ENCODE peak calls at places on chromosomes 3 and 15, in four cellular contexts. T is spleen, I is uterus, W is neuronal stem cell. G is an unnamed sample. For H3K4me1, the result is how much of the 10 kb centered on the place peaks cover.

GRCh38 chr3:33918357-33918756 is 119.9 kb downstream of the PDCD6IP start:
- DNase-seq in T (no peak), W (no peak), I (no peak), G (no peak)

GRCh38 chr3:161489390-161489789 is 7.2 kb upstream of the OTOL1 start:
- DNase-seq in T (no peak), I (no peak), W (no peak), G (no peak)

GRCh38 chr3:10763248-10763620 is 52.8 kb upstream of the SLC6A11 start:
- DNase-seq in T (no peak), W (no peak), I (no peak), G (no peak)

GRCh38 chr3:156630773-156631093 is 43.7 kb upstream of the TIPARP start:
- DNase-seq in I (no peak), T (no peak), W (peak), G (no peak)

GRCh38 chr3:186099178-186099577 is 9.7 kb downstream of the ETV5 start:
- DNase-seq in W (no peak), I (peak), T (no peak), G (no peak)

GRCh38 chr15:94305133-94305532 is 73.8 kb downstream of the MCTP2 start:
- DNase-seq in I (no peak), W (no peak), T (no peak), G (no peak)

GRCh38 chr3:156749244-156749643 is 74.9 kb downstream of the TIPARP start:
- DNase-seq in I (no peak), T (no peak), W (no peak), G (no peak)

GRCh38 chr3:105157766-105158085 is 209.0 kb upstream of the ALCAM start:
- DNase-seq in W (no peak), T (no peak), I (no peak), G (no peak)

GRCh38 chr3:39234705-39235104 is 42.3 kb upstream of the XIRP1 start:
- DNase-seq in I (no peak), T (no peak), W (no peak), G (peak)

GRCh38 chr3:138409171-138409570 is 25.2 kb upstream of the ESYT3 start:
- DNase-seq in T (no peak), W (no peak), I (no peak), G (no peak)

GRCh38 chr3:157502916-157503620 is at the start of gene VEPH1:
- DNase-seq in W (peak), I (no peak), T (no peak), G (no peak)

GRCh38 chr3:151091685-151092352 is 6.4 kb downstream of the MED12L start:
- DNase-seq in W (no peak), T (no peak), I (no peak), G (no peak)

GRCh38 chr3:157574580-157574979 is 71.4 kb upstream of the VEPH1 start:
- DNase-seq in W (no peak), T (no peak), I (no peak), G (no peak)

GRCh38 chr3:195237981-195238625 is 32.9 kb downstream of the XXYLT1 start:
- DNase-seq in I (peak), W (no peak), T (peak), G (no peak)

GRCh38 chr3:169764164-169764452 is 752 bp downstream of the TERC start:
- DNase-seq in W (no peak), T (no peak), I (no peak), G (no peak)

GRCh38 chr15:66017009-66017408 is 147.7 kb downstream of the RAB11A start:
- DNase-seq in W (no peak), I (no peak), T (no peak), G (no peak)

GRCh38 chr15:61654004-61654740 is 406.1 kb downstream of the VPS13C start:
- DNase-seq in T (no peak), I (no peak), W (no peak), G (no peak)

GRCh38 chr15:35305031-35305555 is 220.0 kb upstream of the NANOGP8 start:
- DNase-seq in I (no peak), T (no peak), W (no peak), G (no peak)

GRCh38 chr15:58409861-58410260 is 21.9 kb upstream of the LIPC start:
- DNase-seq in I (no peak), W (no peak), T (no peak), G (no peak)

GRCh38 chr3:53016236-53016635 is 29.6 kb downstream of the SFMBT1 start:
- DNase-seq in W (no peak), I (no peak), T (no peak), G (no peak)

GRCh38 chr3:13698498-13698897 is 149.6 kb downstream of the FBLN2 start:
- DNase-seq in T (no peak), W (peak), I (no peak), G (no peak)

GRCh38 chr15:77580991-77581682 is 51.6 kb downstream of the LINGO1 start:
- DNase-seq in W (no peak), T (no peak), I (no peak), G (no peak)

GRCh38 chr15:23565395-23566069 is at the start of gene MKRN3:
- DNase-seq in I (no peak), T (no peak), W (peak), G (peak)

GRCh38 chr3:71201939-71202338 is 381.6 kb downstream of the FOXP1 start:
- DNase-seq in T (no peak), I (peak), W (no peak), G (no peak)

GRCh38 chr15:72166716-72167417 is 30.7 kb downstream of the GRAMD2A start:
- DNase-seq in I (no peak), W (no peak), T (peak), G (no peak)

GRCh38 chr3:38590521-38590920 is 59.0 kb downstream of the SCN5A start:
- DNase-seq in T (no peak), I (no peak), W (no peak), G (no peak)

GRCh38 chr15:100891316-100892012 is 11.8 kb downstream of the ALDH1A3 start:
- DNase-seq in T (peak), I (peak), W (peak), G (no peak)

GRCh38 chr15:98526094-98526493 is 122.2 kb upstream of the IGF1R start:
- DNase-seq in W (no peak), T (no peak), I (no peak), G (no peak)

GRCh38 chr15:31517711-31518110 is 191.1 kb downstream of the KLF13 start:
- DNase-seq in I (no peak), W (no peak), T (no peak), G (no peak)

GRCh38 chr3:165192610-165193192 is 3.5 kb downstream of the SLITRK3 start:
- DNase-seq in I (peak), T (no peak), W (peak), G (no peak)

GRCh38 chr3:195139876-195140240 is 131.1 kb downstream of the XXYLT1 start:
- DNase-seq in T (no peak), W (no peak), I (no peak), G (no peak)

DNA sequence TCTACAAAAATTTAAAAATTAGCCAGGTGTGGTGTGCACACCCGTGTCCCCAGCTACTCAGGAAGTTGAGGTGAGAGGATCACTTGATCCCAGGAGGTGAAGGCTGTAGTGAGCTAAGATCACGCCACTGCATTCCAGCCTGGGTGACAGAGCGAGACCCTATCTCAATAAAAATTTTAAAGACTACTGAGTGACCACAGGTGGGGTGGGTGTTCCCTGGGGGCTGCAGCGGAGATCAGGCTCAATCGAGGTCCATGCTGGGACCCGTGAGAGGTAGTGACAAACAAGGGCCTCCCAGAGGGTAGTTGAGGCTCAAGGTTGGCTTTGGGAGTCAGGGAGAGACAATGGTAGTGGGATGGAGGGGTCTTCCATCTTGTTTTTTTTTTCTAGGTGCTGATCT is 38.9 kb upstream of the LIMD1 start:
- DNase-seq in I (no peak), W (no peak), T (no peak), G (no peak)
- H3K4me1 ChIP-seq in I (under half), W (under half), T (under half), G (under half)

GRCh38 chr3:126268866-126269265 is 88.3 kb downstream of the KLF15 start:
- DNase-seq in I (no peak), T (no peak), W (no peak), G (no peak)

GRCh38 chr3:126266850-126267168 is 86.4 kb upstream of the ALDH1L1 start:
- DNase-seq in W (no peak), I (no peak), T (no peak), G (no peak)

GRCh38 chr3:126267169-126267975 is 87.0 kb upstream of the ALDH1L1 start:
- DNase-seq in I (peak), T (no peak), W (peak), G (no peak)

GRCh38 chr3:126269360-126269759 is 87.8 kb downstream of the KLF15 start:
- DNase-seq in I (no peak), T (no peak), W (no peak), G (no peak)

DNA sequence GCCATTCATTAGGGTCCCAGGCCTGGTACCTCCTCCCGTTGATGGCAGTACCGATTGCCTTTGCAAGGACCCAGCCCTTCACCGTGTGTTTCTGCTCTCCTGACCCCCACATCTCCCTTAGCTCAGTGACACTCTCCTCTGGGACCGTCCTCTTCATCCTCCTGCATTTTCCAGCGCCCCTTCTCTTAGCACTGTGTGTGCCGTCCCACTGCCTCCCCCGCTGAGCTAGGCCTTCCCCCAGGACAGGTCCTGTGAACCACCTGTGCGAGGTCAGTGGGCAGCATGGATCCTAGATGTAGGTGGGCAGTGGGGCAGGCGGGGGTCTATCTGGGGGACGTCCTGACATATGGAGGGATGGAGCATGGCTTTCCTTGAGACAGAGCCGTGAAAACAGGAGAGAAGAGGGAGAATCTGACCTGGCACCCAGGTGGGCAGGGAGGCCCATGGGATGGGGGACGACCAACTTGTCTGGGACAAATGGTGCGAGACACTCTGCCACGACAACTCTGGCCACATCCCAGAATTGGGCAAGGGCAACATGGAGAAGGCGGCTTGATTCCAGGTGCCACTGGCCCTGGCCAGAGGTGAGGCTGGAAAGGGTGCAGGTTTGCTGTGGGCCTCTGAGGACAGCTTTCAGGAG is 87.7 kb upstream of the ALDH1L1 start:
- DNase-seq in W (no peak), I (no peak), T (peak), G (no peak)
- H3K4me1 ChIP-seq in W (under half), I (under half), T (under half), G (under half)

GRCh38 chr3:111299070-111299672 is 227.6 kb downstream of the NECTIN3 start:
- DNase-seq in W (no peak), T (no peak), I (no peak), G (no peak)
- H3K4me1 ChIP-seq in W (under half), T (under half), I (under half), G (under half)

DNA sequence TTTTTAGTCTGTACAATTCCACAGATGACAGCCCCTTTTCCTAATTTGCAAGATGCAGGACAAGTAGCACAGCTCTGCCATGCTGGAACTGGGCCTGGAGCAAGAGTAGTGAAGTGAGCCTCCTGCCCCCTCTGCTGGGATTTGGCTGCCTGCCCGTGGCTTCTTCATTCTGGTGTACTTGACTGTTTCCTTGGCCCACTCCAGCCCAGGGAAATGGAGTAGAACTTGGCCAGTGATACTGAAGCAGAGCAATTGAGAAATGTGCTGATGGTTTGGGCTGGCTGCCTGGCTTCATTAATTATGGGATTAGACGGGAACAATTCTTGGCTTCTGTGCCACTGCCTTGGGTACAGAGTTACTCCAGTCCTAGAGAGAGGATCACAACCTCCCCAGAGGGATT is 2.8 kb downstream of the GPD1L start:
- DNase-seq in W (no peak), T (no peak), I (peak), G (no peak)
- H3K4me1 ChIP-seq in W (under half), T (under half), I (under half), G (under half)

GRCh38 chr3:15064835-15065549 is at the start of gene MRPS25:
- DNase-seq in T (peak), I (peak), W (peak), G (peak)
- H3K4me1 ChIP-seq in T (under half), I (under half), W (under half), G (under half)